ENCODE peak calls at places on chromosomes 16 and 17, in ten cellular contexts. Y is fibroblast of mammary gland; M is amniotic epithelial cell; S is CD8-positive, alpha-beta memory T cell; I is PC-3; K is iPS-NIHi11; W is omental fat pad; R is stimulated activated CD4-positive, alpha-beta T cell treated with anti-CD3 and anti-CD28 coated beads, Interleukin-2, amount 100 ng/mL, for 48 hours; E is RPMI8226; Q is RWPE2. A is an unnamed sample.

GRCh38 chr17:73357981-73358380 is 46.2 kb upstream of the CDC42EP4 start:
- DNase-seq in R (no peak), Q (no peak), K (no peak), I (no peak), Y (no peak), E (no peak), M (no peak), S (no peak), W (no peak), A (no peak)

GRCh38 chr16:1534021-1535020 is 855 bp downstream of the TMEM204 start:
- DNase-seq in W (no peak), K (no peak), Y (peak; percentile 25), R (no peak), Q (no peak), M (peak; percentile 48), S (no peak), I (no peak), E (no peak), A (peak; percentile 21)

GRCh38 chr17:7440113-7440822 is 956 bp downstream of the FGF11 start:
- DNase-seq in S (peak; percentile 11), E (peak; percentile 77), R (no peak), W (peak; percentile 57), M (no peak), Q (peak; percentile 79), Y (no peak), K (no peak), I (peak; percentile 28), A (peak; percentile 68)

GRCh38 chr17:64441772-64442549 is 7.0 kb upstream of the MILR1 start:
- DNase-seq in K (no peak), S (no peak), M (peak; percentile 60), W (no peak), R (no peak), Y (peak; percentile 44), I (no peak), E (peak; percentile 80), Q (no peak), A (no peak)

GRCh38 chr16:11329080-11329491 is 16.2 kb upstream of the RMI2 start:
- DNase-seq in Y (peak; percentile 51), E (peak; percentile 57), Q (no peak), R (no peak), W (no peak), M (peak; percentile 48), S (no peak), I (peak; percentile 19), K (peak; percentile 69), A (no peak)

GRCh38 chr17:30243568-30243967 is 8.1 kb upstream of the SLC6A4 start:
- DNase-seq in Q (no peak), S (no peak), Y (no peak), M (no peak), K (no peak), I (no peak), W (no peak), E (no peak), R (no peak), A (no peak)

GRCh38 chr17:38705803-38706624 is 941 bp downstream of the MLLT6 start:
- DNase-seq in R (peak; percentile 23), I (peak; percentile 24), K (peak; percentile 55), W (no peak), M (no peak), E (peak; percentile 41), S (no peak), Y (peak; percentile 50), Q (no peak), A (peak; percentile 61)

GRCh38 chr17:27502526-27503324 is 46.5 kb downstream of the KSR1 start:
- DNase-seq in W (no peak), R (no peak), S (no peak), Q (no peak), K (no peak), M (peak; percentile 71), E (no peak), I (no peak), Y (peak; percentile 33), A (no peak)

GRCh38 chr16:12271006-12271405 is 294.5 kb downstream of the SNX29 start:
- DNase-seq in Q (no peak), W (no peak), M (no peak), E (no peak), R (no peak), I (peak; percentile 56), Y (peak; percentile 20), K (peak; percentile 71), S (no peak), A (no peak)

GRCh38 chr16:48499822-48500440 is 110.0 kb downstream of the N4BP1 start:
- DNase-seq in S (no peak), R (no peak), Y (peak; percentile 93), Q (no peak), K (no peak), W (no peak), E (no peak), M (peak; percentile 97), I (peak; percentile 52), A (no peak)

GRCh38 chr16:48617711-48618148 is 7.8 kb upstream of the N4BP1 start:
- DNase-seq in R (no peak), I (no peak), M (peak; percentile 13), W (no peak), Q (no peak), S (no peak), K (no peak), Y (peak; percentile 70), E (peak; percentile 35), A (no peak)

GRCh38 chr17:58110012-58110411 is 26.8 kb downstream of the DYNLL2 start:
- DNase-seq in K (no peak), S (no peak), M (no peak), W (no peak), R (no peak), I (no peak), E (no peak), Y (no peak), Q (no peak), A (no peak)

GRCh38 chr16:19417640-19418039 is at the start of gene TMC5:
- DNase-seq in E (no peak), R (no peak), S (no peak), I (no peak), Q (no peak), K (no peak), M (no peak), Y (no peak), W (no peak), A (peak; percentile 84)

GRCh38 chr17:31327534-31328526 is 6.4 kb upstream of the EVI2A start:
- DNase-seq in E (no peak), M (peak; percentile 89), Q (no peak), Y (peak; percentile 93), S (no peak), R (no peak), K (no peak), W (no peak), I (peak; percentile 78), A (no peak)

GRCh38 chr16:48538746-48539484 is 71.1 kb downstream of the N4BP1 start:
- DNase-seq in E (no peak), W (no peak), Q (no peak), Y (no peak), K (peak; percentile 55), S (no peak), I (no peak), R (no peak), M (no peak), A (no peak)

A was measured in left colon.